ENCODE peak calls at places on chromosomes 11 and 22, in four cellular contexts. L is WTC11, N is A549, D is cardiac muscle cell. H is an unnamed sample.

GRCh38 chr11:68275721-68276488 is 4.1 kb upstream of the C11orf24 start:
- DNase-seq in L (no peak), N (peak), D (no peak), H (no peak)

GRCh38 chr11:58060535-58060934 is 29.8 kb downstream of the OR6Q1 start:
- DNase-seq in L (no peak), N (no peak), D (no peak), H (no peak)

GRCh38 chr11:112247198-112247597 is 13.5 kb downstream of the PLET1 start:
- DNase-seq in L (no peak), N (no peak), D (no peak), H (no peak)

GRCh38 chr11:7600205-7600775 is 73.0 kb downstream of the CYB5R2 start:
- DNase-seq in L (no peak), N (peak), D (no peak), H (peak)

GRCh38 chr11:74678591-74679512 is 52.4 kb downstream of the CHRDL2 start:
- DNase-seq in L (no peak), N (no peak), D (no peak), H (no peak)

GRCh38 chr22:49179175-49179574 is 648.5 kb downstream of the BRD1 start:
- DNase-seq in L (no peak), N (no peak), D (no peak), H (no peak)

GRCh38 chr11:41018224-41018623 is 441.2 kb downstream of the LRRC4C start:
- DNase-seq in L (no peak), N (no peak), D (no peak), H (no peak)

GRCh38 chr11:26286472-26287066 is 45.4 kb upstream of the ANO3 start:
- DNase-seq in L (peak), N (peak), D (peak), H (no peak)

GRCh38 chr11:8779107-8779506 is 96.5 kb downstream of the RPL27A start:
- DNase-seq in L (no peak), N (no peak), D (no peak), H (no peak)

GRCh38 chr22:38298312-38299000 is 18.8 kb downstream of the CSNK1E start:
- DNase-seq in L (peak), N (no peak), D (no peak), H (no peak)

GRCh38 chr11:76173663-76174062 is 32.6 kb downstream of the WNT11 start:
- DNase-seq in L (no peak), N (no peak), D (no peak), H (no peak)

GRCh38 chr11:13126430-13126829 is 117.3 kb downstream of the RASSF10 start:
- DNase-seq in L (no peak), N (peak), D (no peak), H (no peak)

GRCh38 chr22:37932821-37933578 is 20.4 kb downstream of the C22orf23 start:
- DNase-seq in L (no peak), N (no peak), D (no peak), H (no peak)

GRCh38 chr22:29203883-29204282 is 1.8 kb upstream of the EMID1 start:
- DNase-seq in L (no peak), N (no peak), D (no peak), H (peak)

GRCh38 chr11:72759468-72759867 is 7.3 kb upstream of the ARAP1 start:
- DNase-seq in L (no peak), N (no peak), D (no peak), H (no peak)

GRCh38 chr11:92841719-92842118 is 127.7 kb upstream of the MTNR1B start:
- DNase-seq in L (no peak), N (no peak), D (no peak), H (no peak)

GRCh38 chr11:328012-328411 is 7.4 kb upstream of the IFITM3 start:
- DNase-seq in L (no peak), N (no peak), D (no peak), H (no peak)

GRCh38 chr22:37098976-37099577 is 10.4 kb downstream of the TMPRSS6 start:
- DNase-seq in L (peak), N (no peak), D (no peak), H (no peak)

GRCh38 chr11:96173906-96174305 is 169.1 kb downstream of the MAML2 start:
- DNase-seq in L (no peak), N (no peak), D (no peak), H (no peak)

GRCh38 chr11:114059278-114059983 is at the start of gene ZBTB16:
- DNase-seq in L (peak), N (no peak), D (peak), H (peak)

GRCh38 chr11:100812517-100812916 is 125.4 kb downstream of the ARHGAP42 start:
- DNase-seq in L (no peak), N (no peak), D (no peak), H (no peak)

GRCh38 chr11:122850076-122850631 is 11.9 kb downstream of the CRTAM start:
- DNase-seq in L (no peak), N (no peak), D (peak), H (no peak)

GRCh38 chr11:95606824-95607223 is 182.8 kb downstream of the FAM76B start:
- DNase-seq in L (no peak), N (no peak), D (no peak), H (no peak)

GRCh38 chr11:124682443-124682842 is 8.7 kb downstream of the SPA17 start:
- DNase-seq in L (no peak), N (no peak), D (no peak), H (no peak)

GRCh38 chr22:36467946-36468345 is 13.5 kb downstream of the TXN2 start:
- DNase-seq in L (no peak), N (peak), D (no peak), H (peak)

GRCh38 chr11:15852179-15852578 is 504.2 kb downstream of the SOX6 start:
- DNase-seq in L (peak), N (peak), D (no peak), H (no peak)

GRCh38 chr11:32713496-32713895 is 81.0 kb downstream of the CCDC73 start:
- DNase-seq in L (no peak), N (peak), D (peak), H (no peak)

GRCh38 chr11:88454881-88455280 is 117.3 kb upstream of the CTSC start:
- DNase-seq in L (no peak), N (no peak), D (no peak), H (no peak)

GRCh38 chr11:34379539-34379938 is 21.7 kb upstream of the ABTB2 start:
- DNase-seq in L (no peak), N (no peak), D (no peak), H (no peak)

GRCh38 chr11:12404461-12404860 is 27.1 kb downstream of the PARVA start:
- DNase-seq in L (no peak), N (no peak), D (no peak), H (no peak)

GRCh38 chr11:1845095-1845429 is 6.3 kb downstream of the TNNI2 start:
- DNase-seq in L (no peak), N (no peak), D (no peak), H (no peak)

GRCh38 chr11:32312865-32313403 is 122.4 kb downstream of the WT1 start:
- DNase-seq in L (peak), N (peak), D (peak), H (peak)

GRCh38 chr22:42863349-42863911 is 6.4 kb upstream of the ARFGAP3 start:
- DNase-seq in L (no peak), N (peak), D (no peak), H (no peak)

GRCh38 chr22:48793949-48794348 is 1033.7 kb downstream of the BRD1 start:
- DNase-seq in L (no peak), N (no peak), D (no peak), H (no peak)

GRCh38 chr11:84804026-84804425 is 823.1 kb downstream of the DLG2 start:
- DNase-seq in L (no peak), N (no peak), D (no peak), H (no peak)

GRCh38 chr11:120013325-120014250 is 124.3 kb downstream of the TRIM29 start:
- DNase-seq in L (peak), N (peak), D (peak), H (no peak)
- TF ChIP-seq CTCF in L (peak), N (peak), D (peak), H (no peak)

GRCh38 chr11:118294053-118294452 is 10.5 kb upstream of the CD3E start:
- DNase-seq in L (no peak), N (no peak), D (no peak), H (no peak)

GRCh38 chr11:118289411-118289810 is 15.1 kb upstream of the CD3E start:
- DNase-seq in L (no peak), N (no peak), D (no peak), H (no peak)

GRCh38 chr11:118287006-118287405 is 17.5 kb upstream of the CD3E start:
- DNase-seq in L (no peak), N (no peak), D (no peak), H (no peak)

GRCh38 chr11:118291453-118291852 is 13.1 kb upstream of the CD3E start:
- DNase-seq in L (no peak), N (no peak), D (no peak), H (peak)

GRCh38 chr11:118290923-118291322 is 13.6 kb upstream of the CD3E start:
- DNase-seq in L (no peak), N (peak), D (peak), H (peak)
- TF ChIP-seq CTCF in L (no peak), N (peak), D (peak), H (peak)

GRCh38 chr22:50469377-50470305 is 5.2 kb downstream of the SBF1 start:
- DNase-seq in L (peak), N (no peak), D (no peak), H (peak)
- TF ChIP-seq CTCF in L (no peak), N (no peak), D (no peak), H (no peak)

DNA sequence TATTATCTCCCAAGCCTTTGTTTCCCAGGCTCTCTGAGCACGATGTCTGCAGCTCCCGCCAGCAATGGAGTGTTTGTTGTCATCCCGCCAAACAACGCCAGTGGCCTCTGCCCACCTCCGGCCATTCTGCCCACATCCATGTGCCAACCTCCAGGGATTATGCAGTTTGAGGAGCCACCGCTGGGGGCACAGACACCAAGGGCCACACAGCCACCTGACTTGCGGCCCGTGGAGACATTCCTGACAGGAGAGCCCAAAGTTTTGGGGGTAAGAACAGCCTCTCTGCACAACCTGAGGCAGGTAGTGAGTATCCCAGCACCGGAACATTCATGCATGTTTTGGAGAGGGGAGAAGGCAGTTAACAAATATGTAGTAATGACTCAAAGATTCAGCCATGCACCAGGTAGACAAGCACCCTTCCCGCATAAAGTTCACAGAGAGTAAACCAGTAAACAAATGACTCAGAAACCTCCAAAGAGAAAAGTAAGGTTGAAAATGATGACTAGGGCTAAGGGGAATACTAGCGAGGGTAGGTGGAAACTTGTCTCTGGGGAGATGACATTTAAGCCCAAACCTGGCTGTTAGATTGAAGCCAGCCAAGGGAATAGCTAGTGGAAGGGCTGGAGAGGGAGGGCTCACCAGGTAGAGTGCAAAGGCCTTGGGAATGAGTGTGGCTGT is 7.2 kb downstream of the MS4A15 start:
- DNase-seq in L (no peak), N (no peak), D (no peak), H (no peak)
- TF ChIP-seq CTCF in L (no peak), N (no peak), D (no peak), H (no peak)

GRCh38 chr22:17864398-17865182 is 90.3 kb upstream of the BID start:
- DNase-seq in L (no peak), N (no peak), D (no peak), H (no peak)

GRCh38 chr22:17867160-17867785 is 93.0 kb upstream of the BID start:
- DNase-seq in L (no peak), N (no peak), D (no peak), H (no peak)

GRCh38 chr22:17866621-17867020 is 92.4 kb upstream of the BID start:
- DNase-seq in L (no peak), N (no peak), D (no peak), H (no peak)

GRCh38 chr22:17866127-17866526 is 91.9 kb upstream of the BID start:
- DNase-seq in L (no peak), N (no peak), D (no peak), H (no peak)

GRCh38 chr22:17865183-17866055 is 91.2 kb upstream of the BID start:
- DNase-seq in L (no peak), N (no peak), D (no peak), H (no peak)
- TF ChIP-seq CTCF in L (no peak), N (no peak), D (no peak), H (no peak)

GRCh38 chr11:64745219-64745522 is 1.2 kb upstream of the RASGRP2 start:
- DNase-seq in L (peak), N (no peak), D (peak), H (peak)

GRCh38 chr11:64743591-64744543 is at the start of gene RASGRP2:
- DNase-seq in L (peak), N (peak), D (peak), H (peak)

GRCh38 chr11:64742940-64743590 is 877 bp downstream of the RASGRP2 start:
- DNase-seq in L (peak), N (peak), D (peak), H (peak)

GRCh38 chr11:64745523-64746328 is 1.8 kb upstream of the RASGRP2 start:
- DNase-seq in L (peak), N (peak), D (peak), H (no peak)

GRCh38 chr11:64744544-64745218 is 739 bp upstream of the RASGRP2 start:
- DNase-seq in L (no peak), N (no peak), D (peak), H (no peak)
- TF ChIP-seq CTCF in L (no peak), N (no peak), D (no peak), H (no peak)